ENCODE peak calls at places on chromosomes 3 and 15, in four cellular contexts. R is A549, D is WTC11, I is HepG2. S is an unnamed sample.

GRCh38 chr15:66706225-66706732 is 4.2 kb downstream of the SMAD6 start:
- DNase-seq in R (peak), D (peak), I (no peak), S (peak)

GRCh38 chr3:124207873-124208473 is 216.0 kb upstream of the ROPN1 start:
- DNase-seq in I (no peak), D (no peak), R (no peak), S (no peak)

GRCh38 chr3:55000546-55000945 is 72.7 kb upstream of the LRTM1 start:
- DNase-seq in R (peak), I (no peak), D (no peak), S (no peak)

GRCh38 chr15:70160267-70160666 is 62.5 kb upstream of the TLE3 start:
- DNase-seq in R (no peak), I (no peak), D (no peak), S (no peak)

GRCh38 chr3:127775398-127776109 is 46.8 kb downstream of the MGLL start:
- DNase-seq in D (no peak), I (no peak), R (no peak), S (no peak)

GRCh38 chr15:66854012-66854965 is 152.3 kb downstream of the SMAD6 start:
- DNase-seq in R (no peak), D (no peak), I (no peak), S (no peak)

GRCh38 chr3:128481438-128481942 is 11.5 kb downstream of the GATA2 start:
- DNase-seq in I (no peak), R (no peak), D (no peak), S (no peak)

GRCh38 chr3:39090922-39091321 is 16.5 kb downstream of the GORASP1 start:
- DNase-seq in R (no peak), D (no peak), I (no peak), S (no peak)

GRCh38 chr15:32642667-32643425 is 1.3 kb downstream of the SCG5 start:
- DNase-seq in D (no peak), R (no peak), I (no peak), S (no peak)
- TF ChIP-seq NR3C1 in D (no peak), R (no peak), I (no peak), S (no peak)

GRCh38 chr3:87920549-87920948 is 138.3 kb downstream of the CGGBP1 start:
- DNase-seq in D (no peak), R (no peak), I (no peak), S (no peak)

DNA sequence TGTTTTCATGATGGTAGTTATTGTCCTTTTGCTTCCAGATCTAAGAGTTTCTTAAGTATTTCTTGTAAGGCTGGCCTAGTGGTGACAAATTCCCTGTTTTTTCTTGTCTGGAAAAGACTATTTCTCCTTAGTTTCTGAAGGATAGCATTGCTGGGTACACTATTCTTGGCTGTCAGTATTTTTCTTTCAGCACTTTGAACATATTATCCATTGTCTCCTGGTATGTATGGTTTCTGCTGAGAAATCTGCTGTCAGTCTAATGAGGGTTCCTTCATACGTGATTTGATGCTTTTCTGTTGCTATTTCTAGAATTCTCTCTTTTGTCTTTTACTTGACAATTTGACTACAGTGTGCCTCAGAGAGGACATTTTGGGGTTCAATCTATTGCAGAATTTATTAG is 134.3 kb downstream of the CGGBP1 start:
- DNase-seq in R (no peak), D (no peak), I (no peak), S (no peak)
- TF ChIP-seq NR3C1 in R (no peak), D (no peak), I (no peak), S (no peak)

DNA sequence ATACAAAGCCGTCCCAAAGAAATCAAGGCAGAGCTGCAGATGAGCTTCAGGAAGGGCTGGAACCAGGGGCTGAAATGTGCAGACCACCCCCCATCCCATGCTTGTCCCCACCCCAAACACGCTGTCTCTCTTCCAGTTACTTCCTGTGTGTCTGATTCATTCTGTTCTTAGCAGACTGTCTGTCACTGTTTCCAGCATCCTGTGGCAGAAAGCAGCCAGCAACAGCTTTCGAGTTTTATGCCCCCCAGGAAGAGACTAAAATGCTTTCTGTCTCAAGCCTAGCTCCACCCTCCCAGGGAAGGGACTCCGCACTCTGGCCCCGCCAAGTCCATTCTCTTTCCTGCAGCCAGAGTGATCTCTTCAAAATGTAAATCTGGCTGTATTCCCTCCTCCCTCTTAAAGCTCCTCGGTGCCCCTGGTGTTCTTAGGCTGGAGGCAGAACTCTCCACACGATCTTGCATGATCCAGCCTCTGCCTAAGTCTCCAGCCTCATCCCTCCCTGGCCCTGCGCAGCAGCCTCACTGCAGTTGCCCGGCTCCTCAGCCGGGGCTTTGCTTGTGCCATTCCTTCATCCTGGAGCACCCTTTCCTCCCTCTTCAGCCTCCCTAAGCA is 41.5 kb downstream of the HRH1 start:
- DNase-seq in I (no peak), R (no peak), D (no peak), S (no peak)
- TF ChIP-seq NR3C1 in I (no peak), R (no peak), D (no peak), S (no peak)

GRCh38 chr3:154170300-154170699 is 49.1 kb downstream of the ARHGEF26 start:
- DNase-seq in I (peak), R (no peak), D (no peak), S (no peak)
- TF ChIP-seq NR3C1 in I (no peak), R (no peak), D (no peak), S (no peak)